ENCODE peak calls at places on chromosomes 1 and 21, in ten cellular contexts. J, R, P, A, U, K, Z, B, T and D are unnamed samples. For H3K36me3, the result is how much of the 10 kb centered on the place peaks cover.

GRCh38 chr1:27630859-27631491 is 4.0 kb downstream of the FGR start:
- DNase-seq in J (no peak), R (no peak), P (no peak), A (no peak), U (no peak), K (no peak), Z (no peak), B (peak), T (no peak), D (no peak)

GRCh38 chr1:245179706-245180105 is 24.9 kb downstream of the KIF26B start:
- DNase-seq in J (no peak), R (no peak), P (no peak), A (no peak), U (no peak), K (no peak), Z (no peak), B (no peak), T (no peak), D (no peak)

GRCh38 chr1:23214640-23215039 is 2.7 kb downstream of the HTR1D start:
- DNase-seq in J (no peak), R (no peak), P (no peak), A (peak), U (no peak), K (no peak), Z (no peak), B (no peak), T (no peak), D (no peak)

GRCh38 chr1:42739753-42740700 is at the start of gene CLDN19:
- DNase-seq in J (no peak), R (peak), P (no peak), A (no peak), U (no peak), K (no peak), Z (no peak), B (no peak), T (peak), D (no peak)

GRCh38 chr1:12276225-12276624 is 46.4 kb downstream of the VPS13D start:
- DNase-seq in J (no peak), R (peak), P (no peak), A (peak), U (no peak), K (no peak), Z (no peak), B (no peak), T (no peak), D (no peak)

GRCh38 chr1:212225416-212225815 is 59.8 kb upstream of the PPP2R5A start:
- DNase-seq in J (no peak), R (no peak), P (no peak), A (no peak), U (no peak), K (no peak), Z (no peak), B (no peak), T (no peak), D (no peak)

GRCh38 chr21:43196789-43197188 is 28.0 kb downstream of the CRYAA start:
- DNase-seq in J (no peak), R (peak), P (no peak), A (peak), U (no peak), K (peak), Z (no peak), B (peak), T (peak), D (peak)

GRCh38 chr1:41900611-41901444 is 17.9 kb downstream of the HIVEP3 start:
- DNase-seq in J (no peak), R (no peak), P (no peak), A (peak), U (no peak), K (no peak), Z (no peak), B (no peak), T (no peak), D (peak)

GRCh38 chr1:22819391-22819790 is 108.8 kb downstream of the EPHB2 start:
- DNase-seq in J (no peak), R (no peak), P (no peak), A (no peak), U (no peak), K (no peak), Z (no peak), B (no peak), T (peak), D (no peak)

GRCh38 chr1:113981962-113982931 is 3.0 kb downstream of the OLFML3 start:
- DNase-seq in J (no peak), R (no peak), P (no peak), A (peak), U (peak), K (peak), Z (peak), B (peak), T (peak), D (no peak)

GRCh38 chr1:245715291-245715701 is 560.5 kb downstream of the KIF26B start:
- DNase-seq in J (peak), R (no peak), P (no peak), A (no peak), U (no peak), K (no peak), Z (no peak), B (no peak), T (no peak), D (no peak)

GRCh38 chr1:223776075-223776814 is 63.9 kb downstream of the CAPN2 start:
- DNase-seq in J (no peak), R (no peak), P (no peak), A (peak), U (no peak), K (no peak), Z (no peak), B (no peak), T (no peak), D (peak)

GRCh38 chr1:7044471-7044805 is 259.2 kb downstream of the CAMTA1 start:
- DNase-seq in J (no peak), R (no peak), P (no peak), A (no peak), U (no peak), K (no peak), Z (no peak), B (no peak), T (no peak), D (no peak)

GRCh38 chr1:232267092-232267836 is 362.7 kb downstream of the SIPA1L2 start:
- DNase-seq in J (no peak), R (no peak), P (no peak), A (peak), U (no peak), K (no peak), Z (no peak), B (no peak), T (no peak), D (no peak)

GRCh38 chr1:96157101-96157500 is 564.5 kb upstream of the PTBP2 start:
- DNase-seq in J (no peak), R (no peak), P (no peak), A (no peak), U (no peak), K (no peak), Z (no peak), B (no peak), T (no peak), D (no peak)

DNA sequence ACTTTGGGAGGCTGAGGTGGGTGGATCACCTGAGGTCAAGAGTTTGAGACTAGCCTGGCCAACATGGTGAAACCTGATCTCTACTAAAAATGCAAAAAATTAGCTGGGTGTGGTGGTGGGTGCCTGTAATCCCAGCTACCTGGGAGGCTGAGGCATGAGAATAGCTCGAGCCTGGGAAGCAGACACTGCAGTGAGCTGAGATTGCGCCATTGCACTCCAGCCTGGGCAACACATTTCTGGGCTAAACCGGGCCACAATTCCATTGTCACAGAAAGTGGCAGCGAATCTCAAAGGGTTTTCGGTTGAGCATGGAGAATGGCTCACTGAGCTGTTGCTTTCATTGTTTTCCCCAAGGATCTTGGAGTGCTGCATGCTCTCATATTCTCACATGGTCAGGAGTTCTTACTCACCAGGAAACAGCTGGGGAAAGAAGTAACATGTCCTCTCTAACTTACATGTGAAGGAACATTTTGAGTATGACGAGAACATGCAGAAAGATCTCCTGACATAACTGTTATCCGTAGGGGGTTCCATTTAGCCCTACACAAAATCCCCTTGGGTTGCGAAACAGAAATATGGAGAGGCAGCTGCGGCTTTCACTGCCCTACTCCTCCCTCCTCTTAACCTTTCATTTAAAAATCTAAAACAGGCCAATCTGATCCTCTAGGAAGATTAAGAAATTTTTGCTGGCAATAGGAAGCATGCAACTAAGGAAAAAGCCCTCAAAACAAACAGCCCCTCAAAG is 341.1 kb downstream of the PCP4 start:
- DNase-seq in J (no peak), R (no peak), P (no peak), A (no peak), U (no peak), K (no peak), Z (no peak), B (no peak), T (no peak), D (no peak)
- H3K36me3 ChIP-seq in J (under half), R (under half), P (under half), A (under half), U (under half), K (under half), Z (under half), B (under half), T (under half), D (under half)

GRCh38 chr1:117093870-117094621 is 27.5 kb downstream of the TRIM45 start:
- DNase-seq in J (peak), R (peak), P (no peak), A (peak), U (no peak), K (no peak), Z (no peak), B (no peak), T (no peak), D (peak)

GRCh38 chr1:117092594-117092993 is 29.0 kb downstream of the TRIM45 start:
- DNase-seq in J (no peak), R (no peak), P (no peak), A (peak), U (no peak), K (no peak), Z (no peak), B (no peak), T (no peak), D (no peak)

GRCh38 chr1:117096871-117097842 is 24.4 kb downstream of the TRIM45 start:
- DNase-seq in J (no peak), R (no peak), P (no peak), A (no peak), U (no peak), K (no peak), Z (no peak), B (no peak), T (no peak), D (no peak)

GRCh38 chr1:117093091-117093534 is 28.4 kb downstream of the TRIM45 start:
- DNase-seq in J (no peak), R (peak), P (no peak), A (peak), U (no peak), K (no peak), Z (no peak), B (no peak), T (no peak), D (peak)

GRCh38 chr1:117095237-117095636 is 26.3 kb downstream of the TRIM45 start:
- DNase-seq in J (no peak), R (no peak), P (no peak), A (no peak), U (no peak), K (no peak), Z (no peak), B (no peak), T (no peak), D (no peak)
- TF ChIP-seq CTCF in J (no peak), R (no peak), P (no peak), A (no peak), U (no peak), K (no peak), Z (no peak), B (no peak), T (no peak), D (no peak)

GRCh38 chr1:193216920-193217319 is 30.5 kb upstream of the B3GALT2 start:
- DNase-seq in J (no peak), R (peak), P (no peak), A (no peak), U (no peak), K (no peak), Z (peak), B (no peak), T (no peak), D (no peak)

GRCh38 chr1:193211539-193211938 is 25.1 kb upstream of the B3GALT2 start:
- DNase-seq in J (no peak), R (no peak), P (no peak), A (peak), U (no peak), K (no peak), Z (no peak), B (no peak), T (no peak), D (peak)

GRCh38 chr1:193212637-193213036 is 26.2 kb upstream of the B3GALT2 start:
- DNase-seq in J (no peak), R (no peak), P (no peak), A (no peak), U (no peak), K (no peak), Z (no peak), B (no peak), T (no peak), D (no peak)

GRCh38 chr1:193213998-193214397 is 27.6 kb upstream of the B3GALT2 start:
- DNase-seq in J (no peak), R (no peak), P (no peak), A (no peak), U (no peak), K (no peak), Z (no peak), B (no peak), T (no peak), D (no peak)

GRCh38 chr1:193210991-193211390 is 24.6 kb upstream of the B3GALT2 start:
- DNase-seq in J (no peak), R (no peak), P (no peak), A (no peak), U (no peak), K (no peak), Z (no peak), B (no peak), T (no peak), D (no peak)
- H3K36me3 ChIP-seq in J (half or more), R (under half), P (under half), A (under half), U (under half), K (under half), Z (under half), B (under half), T (under half), D (under half)

GRCh38 chr21:33892853-33893252 is 22.8 kb downstream of the ATP5PO start:
- DNase-seq in J (peak), R (peak), P (no peak), A (no peak), U (no peak), K (no peak), Z (no peak), B (no peak), T (no peak), D (no peak)
- TF ChIP-seq CTCF in J (peak), R (peak), P (no peak), A (no peak), U (no peak), K (no peak), Z (no peak), B (no peak), T (no peak), D (no peak)

GRCh38 chr21:28960245-28960644 is 32.4 kb downstream of the LTN1 start:
- DNase-seq in J (no peak), R (no peak), P (no peak), A (no peak), U (no peak), K (no peak), Z (no peak), B (no peak), T (no peak), D (no peak)

GRCh38 chr21:28961927-28962326 is 30.8 kb downstream of the LTN1 start:
- DNase-seq in J (no peak), R (no peak), P (no peak), A (no peak), U (no peak), K (no peak), Z (no peak), B (no peak), T (no peak), D (no peak)

GRCh38 chr21:28962465-28962864 is 30.2 kb downstream of the LTN1 start:
- DNase-seq in J (no peak), R (no peak), P (no peak), A (no peak), U (no peak), K (no peak), Z (no peak), B (no peak), T (no peak), D (no peak)

GRCh38 chr21:28959367-28960099 is 33.1 kb downstream of the LTN1 start:
- DNase-seq in J (no peak), R (no peak), P (no peak), A (peak), U (no peak), K (no peak), Z (no peak), B (no peak), T (no peak), D (no peak)

DNA sequence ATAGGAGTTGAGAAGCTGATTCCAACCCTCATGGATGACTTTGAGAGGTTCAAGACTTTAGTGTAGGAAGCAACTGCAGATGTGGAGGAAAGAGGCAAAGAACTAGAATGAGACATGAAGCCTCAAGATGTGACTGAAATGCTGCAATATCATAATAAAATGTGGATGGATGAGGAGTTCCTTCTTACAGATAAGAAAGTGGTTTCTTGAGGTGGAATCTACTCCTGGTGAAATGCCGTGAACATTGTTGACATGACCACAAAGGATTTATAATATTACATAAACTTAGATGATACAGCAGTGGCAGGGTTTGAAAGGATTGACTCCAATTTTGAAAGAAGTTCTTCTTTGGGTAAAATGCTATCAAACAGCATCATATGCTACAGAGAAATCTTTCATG is 28.8 kb downstream of the LTN1 start:
- DNase-seq in J (no peak), R (no peak), P (no peak), A (no peak), U (no peak), K (no peak), Z (no peak), B (no peak), T (no peak), D (no peak)
- H3K36me3 ChIP-seq in J (half or more), R (under half), P (under half), A (under half), U (under half), K (under half), Z (under half), B (half or more), T (under half), D (under half)

DNA sequence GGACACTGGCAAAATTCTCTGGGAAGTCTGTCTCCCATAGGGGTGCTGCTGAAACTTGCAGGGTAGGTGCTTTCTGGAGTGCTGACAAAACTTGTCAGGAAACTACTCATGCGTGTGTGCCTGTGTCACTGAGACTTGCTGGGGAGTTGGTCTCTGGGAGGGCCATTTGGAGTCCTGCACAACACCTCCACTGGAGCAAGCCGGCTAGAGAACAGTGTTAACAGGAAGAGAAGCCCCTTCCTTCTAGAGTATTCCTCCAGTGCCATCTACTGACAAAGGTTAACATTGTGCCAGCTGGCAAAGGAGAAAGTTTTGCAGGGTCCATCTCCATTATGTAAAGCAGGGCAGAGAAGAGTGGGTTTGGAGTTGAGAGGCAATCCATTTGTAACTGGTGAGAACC is 30.0 kb downstream of the ZMYM4 start:
- DNase-seq in J (peak), R (peak), P (no peak), A (peak), U (no peak), K (no peak), Z (no peak), B (no peak), T (no peak), D (no peak)
- TF ChIP-seq CTCF in J (peak), R (peak), P (peak), A (no peak), U (peak), K (peak), Z (peak), B (peak), T (no peak), D (peak)

GRCh38 chr1:162587347-162587746 is 25.8 kb downstream of the UAP1 start:
- DNase-seq in J (no peak), R (no peak), P (no peak), A (no peak), U (no peak), K (no peak), Z (no peak), B (no peak), T (no peak), D (no peak)
- H3K36me3 ChIP-seq in J (under half), R (under half), P (under half), A (under half), U (under half), K (under half), Z (under half), B (half or more), T (under half), D (under half)

DNA sequence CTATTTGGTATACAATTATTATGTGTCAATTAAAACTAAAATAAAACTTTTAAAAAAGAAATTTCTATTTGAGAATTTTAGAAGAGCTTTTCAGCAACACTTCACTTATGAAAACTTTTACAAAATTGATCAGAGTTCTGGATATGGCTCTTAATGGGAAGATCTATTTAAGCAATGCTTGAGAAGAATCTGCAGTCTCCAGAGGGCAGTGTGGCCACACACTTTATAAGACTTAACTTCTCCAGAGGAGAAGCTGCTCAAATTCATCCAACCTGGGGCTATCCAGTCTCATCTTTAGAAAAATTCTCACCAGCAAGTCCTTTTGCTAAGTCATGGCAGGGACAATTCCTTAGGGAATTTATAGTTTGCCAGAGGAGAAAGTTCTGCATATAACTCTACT is 25.2 kb upstream of the AGO1 start:
- DNase-seq in J (peak), R (peak), P (no peak), A (peak), U (no peak), K (no peak), Z (no peak), B (no peak), T (no peak), D (no peak)
- TF ChIP-seq CTCF in J (peak), R (peak), P (no peak), A (peak), U (no peak), K (no peak), Z (no peak), B (peak), T (no peak), D (no peak)